ENCODE peak calls at places on chromosome 16, in ten cellular contexts. B is NCI-H1436; P is NCI-H526; C is stimulated activated CD8-positive, alpha-beta memory T cell treated with anti-CD3 and anti-CD28 coated beads, Interleukin-4, amount 100 ng/mL, for 24 hours; M is NCI-H1417; Q is hepatocyte; H is left cardiac atrium; O is NCI-H345; G is cardiac fibroblast; S is activated naive CD4-positive, alpha-beta T cell treated with Interleukin-2 at 50 U/mL for 16 hours. K is an unnamed sample.

GRCh38 chr16:74577882-74578366 is 29.0 kb downstream of the GLG1 start:
- DNase-seq in B (no peak), P (no peak), C (no peak), M (no peak), Q (no peak), H (no peak), O (no peak), G (peak; percentile 26), S (no peak), K (no peak)

GRCh38 chr16:66662445-66663194 is 33.9 kb downstream of the CMTM4 start:
- DNase-seq in B (no peak), P (peak; percentile 30), C (no peak), M (no peak), Q (peak; percentile 20), H (no peak), O (no peak), G (peak; percentile 58), S (no peak), K (no peak)

GRCh38 chr16:3640632-3641501 is 13.6 kb upstream of the DNASE1 start:
- DNase-seq in B (no peak), P (no peak), C (no peak), M (no peak), Q (peak; percentile 6), H (no peak), O (no peak), G (no peak), S (no peak), K (no peak)

GRCh38 chr16:17520567-17520966 is 49.8 kb upstream of the XYLT1 start:
- DNase-seq in B (no peak), P (no peak), C (no peak), M (no peak), Q (no peak), H (no peak), O (no peak), G (no peak), S (no peak), K (no peak)

GRCh38 chr16:64174327-64174726 is 947.5 kb downstream of the CDH11 start:
- DNase-seq in B (no peak), P (no peak), C (no peak), M (no peak), Q (no peak), H (no peak), O (no peak), G (no peak), S (no peak), K (no peak)

GRCh38 chr16:70661534-70661917 is 15.2 kb downstream of the IL34 start:
- DNase-seq in B (no peak), P (no peak), C (no peak), M (no peak), Q (no peak), H (no peak), O (no peak), G (no peak), S (no peak), K (no peak)

GRCh38 chr16:19912445-19913305 is 28.0 kb upstream of the GPRC5B start:
- DNase-seq in B (no peak), P (no peak), C (no peak), M (no peak), Q (no peak), H (no peak), O (no peak), G (peak; percentile 7), S (no peak), K (no peak)

GRCh38 chr16:35753559-35754390 is 2294.4 kb downstream of the TP53TG3F start:
- DNase-seq in B (no peak), P (no peak), C (no peak), M (no peak), Q (peak; percentile 3), H (no peak), O (no peak), G (no peak), S (no peak), K (no peak)

GRCh38 chr16:73216932-73217331 is 169.0 kb upstream of the ZFHX3 start:
- DNase-seq in B (no peak), P (no peak), C (no peak), M (no peak), Q (no peak), H (no peak), O (peak; percentile 85), G (no peak), S (no peak), K (no peak)

GRCh38 chr16:1989826-1990335 is at the start of gene SYNGR3:
- DNase-seq in B (no peak), P (peak; percentile 49), C (no peak), M (peak; percentile 39), Q (peak; percentile 56), H (no peak), O (no peak), G (no peak), S (no peak), K (no peak)

GRCh38 chr16:50478021-50478772 is 70.0 kb upstream of the NKD1 start:
- DNase-seq in B (no peak), P (no peak), C (no peak), M (no peak), Q (no peak), H (no peak), O (peak; percentile 50), G (no peak), S (no peak), K (no peak)

GRCh38 chr16:52099382-52099781 is 447.6 kb downstream of the TOX3 start:
- DNase-seq in B (no peak), P (no peak), C (no peak), M (no peak), Q (no peak), H (no peak), O (no peak), G (no peak), S (no peak), K (no peak)

GRCh38 chr16:67663151-67663876 is 2.6 kb downstream of the PARD6A start:
- DNase-seq in B (no peak), P (peak; percentile 32), C (no peak), M (no peak), Q (no peak), H (no peak), O (peak; percentile 22), G (no peak), S (peak; percentile 28), K (no peak)

GRCh38 chr16:27515874-27516353 is 33.8 kb downstream of the GTF3C1 start:
- DNase-seq in B (peak; percentile 13), P (peak; percentile 35), C (no peak), M (no peak), Q (peak; percentile 30), H (no peak), O (no peak), G (peak; percentile 26), S (peak; percentile 8), K (no peak)

GRCh38 chr16:8972843-8973586 is 9.3 kb upstream of the USP7 start:
- DNase-seq in B (no peak), P (no peak), C (no peak), M (no peak), Q (no peak), H (no peak), O (no peak), G (peak; percentile 49), S (no peak), K (no peak)

GRCh38 chr16:52069866-52070265 is 477.1 kb downstream of the TOX3 start:
- DNase-seq in B (peak; percentile 62), P (peak; percentile 60), C (no peak), M (peak; percentile 49), Q (peak; percentile 71), H (no peak), O (peak; percentile 62), G (peak; percentile 20), S (no peak), K (no peak)

GRCh38 chr16:58820359-58820758 is 86.2 kb upstream of the GOT2 start:
- DNase-seq in B (no peak), P (no peak), C (no peak), M (no peak), Q (no peak), H (no peak), O (no peak), G (no peak), S (no peak), K (no peak)

GRCh38 chr16:29700253-29700987 is 21.4 kb downstream of the QPRT start:
- DNase-seq in B (no peak), P (peak; percentile 92), C (peak; percentile 52), M (peak; percentile 71), Q (peak; percentile 91), H (peak; percentile 79), O (peak; percentile 82), G (peak; percentile 93), S (peak; percentile 79), K (peak; percentile 73)

GRCh38 chr16:61128545-61129323 is 907.5 kb downstream of the CDH8 start:
- DNase-seq in B (no peak), P (no peak), C (no peak), M (no peak), Q (no peak), H (no peak), O (no peak), G (no peak), S (no peak), K (no peak)

GRCh38 chr16:81018496-81018895 is 11.5 kb downstream of the CENPN start:
- DNase-seq in B (no peak), P (no peak), C (no peak), M (no peak), Q (no peak), H (no peak), O (no peak), G (no peak), S (no peak), K (no peak)

GRCh38 chr16:86733526-86734254 is 155.3 kb downstream of the FOXL1 start:
- DNase-seq in B (no peak), P (no peak), C (no peak), M (no peak), Q (no peak), H (no peak), O (no peak), G (no peak), S (no peak), K (no peak)

GRCh38 chr16:53080345-53081031 is 25.7 kb downstream of the CHD9 start:
- DNase-seq in B (no peak), P (no peak), C (no peak), M (no peak), Q (peak; percentile 85), H (peak; percentile 77), O (no peak), G (peak; percentile 92), S (no peak), K (no peak)

GRCh38 chr16:49649013-49649785 is 206.7 kb downstream of the ZNF423 start:
- DNase-seq in B (no peak), P (no peak), C (no peak), M (no peak), Q (no peak), H (no peak), O (no peak), G (peak; percentile 11), S (no peak), K (no peak)

GRCh38 chr16:28930203-28930602 is 1.6 kb upstream of the CD19 start:
- DNase-seq in B (no peak), P (no peak), C (no peak), M (no peak), Q (no peak), H (no peak), O (no peak), G (no peak), S (no peak), K (no peak)

GRCh38 chr16:86391486-86391885 is 118.8 kb upstream of the FOXF1 start:
- DNase-seq in B (no peak), P (no peak), C (no peak), M (no peak), Q (no peak), H (no peak), O (no peak), G (no peak), S (no peak), K (no peak)

GRCh38 chr16:27639588-27640276 is 89.8 kb downstream of the KATNIP start:
- DNase-seq in B (peak; percentile 69), P (peak; percentile 59), C (no peak), M (peak; percentile 10), Q (peak; percentile 66), H (no peak), O (no peak), G (peak; percentile 74), S (no peak), K (no peak)

K was measured in T follicular helper cell.